ENCODE peak calls at places on chromosomes 4 and X, in five cellular contexts. B, T, R, N and L are unnamed samples.

GRCh38 chr4:156512622-156513021 is 459.0 kb downstream of the PDGFC start:
- DNase-seq in B (no peak), T (no peak), R (no peak), N (no peak), L (no peak)

GRCh38 chr4:87698394-87698793 is 48.3 kb downstream of the DMP1 start:
- DNase-seq in B (no peak), T (no peak), R (no peak), N (no peak), L (no peak)

GRCh38 chrX:115650916-115651315 is 89.9 kb downstream of the PLS3 start:
- DNase-seq in B (no peak), T (peak), R (no peak), N (no peak), L (no peak)

GRCh38 chrX:153780678-153781427 is at the start of gene SRPK3:
- DNase-seq in B (no peak), T (no peak), R (peak), N (no peak), L (no peak)

GRCh38 chrX:39451061-39451460 is 646.7 kb downstream of the BCOR start:
- DNase-seq in B (no peak), T (no peak), R (no peak), N (no peak), L (no peak)

GRCh38 chrX:38061335-38061734 is 55.0 kb downstream of the SYTL5 start:
- DNase-seq in B (no peak), T (no peak), R (no peak), N (no peak), L (no peak)

GRCh38 chr4:67713531-67714247 is 12.7 kb upstream of the UBA6 start:
- DNase-seq in B (no peak), T (no peak), R (no peak), N (no peak), L (no peak)

GRCh38 chr4:10115271-10115656 is 1.3 kb downstream of the WDR1 start:
- DNase-seq in B (no peak), T (no peak), R (no peak), N (no peak), L (no peak)

GRCh38 chr4:162056947-162057346 is 106.9 kb downstream of the FSTL5 start:
- DNase-seq in B (no peak), T (no peak), R (no peak), N (no peak), L (peak)

GRCh38 chrX:129636175-129636681 is 18.5 kb downstream of the APLN start:
- DNase-seq in B (no peak), T (no peak), R (no peak), N (no peak), L (no peak)

GRCh38 chr4:26033389-26033788 is 119.4 kb downstream of the SMIM20 start:
- DNase-seq in B (no peak), T (no peak), R (no peak), N (no peak), L (no peak)

GRCh38 chrX:148333989-148334388 is 166.4 kb upstream of the AFF2 start:
- DNase-seq in B (no peak), T (no peak), R (no peak), N (no peak), L (no peak)

GRCh38 chrX:124015721-124016120 is 54.2 kb downstream of the STAG2 start:
- DNase-seq in B (no peak), T (no peak), R (no peak), N (no peak), L (no peak)

GRCh38 chr4:79882806-79883205 is 190.2 kb downstream of the ANTXR2 start:
- DNase-seq in B (no peak), T (no peak), R (no peak), N (no peak), L (no peak)

GRCh38 chr4:138897818-138898226 is 117.8 kb upstream of the NOCT start:
- DNase-seq in B (peak), T (no peak), R (no peak), N (peak), L (no peak)

GRCh38 chrX:107298276-107298675 is 91.9 kb downstream of the DNAAF6 start:
- DNase-seq in B (no peak), T (no peak), R (no peak), N (no peak), L (no peak)

GRCh38 chr4:137390707-137391106 is 141.6 kb downstream of the PCDH18 start:
- DNase-seq in B (no peak), T (no peak), R (no peak), N (peak), L (no peak)

GRCh38 chrX:15903186-15903681 is 48.6 kb upstream of the AP1S2 start:
- DNase-seq in B (no peak), T (no peak), R (no peak), N (no peak), L (no peak)

GRCh38 chr4:105022811-105023667 is 123.6 kb upstream of the TET2 start:
- DNase-seq in B (no peak), T (no peak), R (peak), N (no peak), L (no peak)

GRCh38 chr4:108590776-108591175 is 29.6 kb upstream of the RPL34 start:
- DNase-seq in B (no peak), T (no peak), R (no peak), N (no peak), L (no peak)

GRCh38 chr4:183355405-183355804 is 33.2 kb upstream of the CLDN24 start:
- DNase-seq in B (no peak), T (no peak), R (no peak), N (no peak), L (no peak)

GRCh38 chrX:19334945-19335626 is 8.6 kb upstream of the PDHA1 start:
- DNase-seq in B (no peak), T (no peak), R (no peak), N (no peak), L (no peak)

GRCh38 chr4:71430609-71431008 is 91.8 kb downstream of the SLC4A4 start:
- DNase-seq in B (no peak), T (no peak), R (no peak), N (no peak), L (no peak)

GRCh38 chr4:140755811-140756291 is 334 bp downstream of the TBC1D9 start:
- DNase-seq in B (no peak), T (peak), R (peak), N (no peak), L (peak)
- TF ChIP-seq CTCF in B (no peak), T (no peak), R (no peak), N (no peak), L (no peak)

DNA sequence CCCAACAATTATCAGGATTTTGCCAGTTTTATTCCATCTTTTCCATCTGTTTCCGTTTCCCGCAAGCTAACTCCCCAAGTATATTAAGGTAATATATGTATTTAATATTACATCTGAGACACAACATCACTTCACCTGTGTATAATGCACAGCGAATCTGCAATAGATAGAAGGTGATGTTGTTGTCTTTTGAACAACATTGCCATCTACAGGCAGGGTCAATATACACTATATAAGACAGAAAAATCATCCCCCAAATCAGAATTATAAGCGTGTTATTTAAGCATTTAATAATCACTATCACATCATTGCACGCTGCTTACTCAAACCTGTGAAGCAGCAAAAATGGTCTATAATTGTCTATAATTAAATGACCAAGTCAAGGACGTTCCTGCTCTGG is 1115.5 kb downstream of the NLGN4X start:
- DNase-seq in B (no peak), T (no peak), R (no peak), N (no peak), L (no peak)
- TF ChIP-seq CTCF in B (peak), T (peak), R (no peak), N (no peak), L (peak)

GRCh38 chrX:17361620-17362019 is 13.4 kb upstream of the NHS start:
- DNase-seq in B (no peak), T (no peak), R (no peak), N (no peak), L (no peak)
- TF ChIP-seq CTCF in B (peak), T (no peak), R (no peak), N (peak), L (peak)

DNA sequence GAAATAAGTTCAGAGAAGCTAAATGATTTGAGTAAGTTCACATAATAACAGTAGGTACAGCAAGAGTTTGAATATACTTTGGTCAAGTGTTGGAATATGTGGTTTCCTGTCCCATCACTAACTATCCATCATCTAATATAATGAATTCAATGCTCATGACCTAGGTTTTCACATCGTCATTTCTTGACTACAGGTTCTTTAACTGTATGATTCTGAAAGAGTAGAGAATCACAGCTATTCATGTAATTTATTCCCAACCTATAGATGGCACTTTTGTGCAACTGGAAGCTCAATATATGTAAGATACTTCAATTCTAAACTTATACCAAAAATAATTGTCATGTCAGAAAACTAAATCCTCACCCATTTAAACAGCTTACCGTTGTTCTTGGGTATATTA is 53.1 kb downstream of the TIGD2 start:
- DNase-seq in B (no peak), T (no peak), R (no peak), N (no peak), L (no peak)
- TF ChIP-seq CTCF in B (peak), T (no peak), R (no peak), N (no peak), L (peak)